ENCODE peak calls at places on chromosomes 11 and 22, in eight cellular contexts. C is activated CD4-positive, alpha-beta T cell treated with anti-CD3 and anti-CD28 coated beads, Interleukin-2, amount 50 U/mL, for 4 hours; F is Daoy; J is prostate gland; A is EL; R is RWPE1; M is SHP77; H is body of pancreas. N is an unnamed sample.

GRCh38 chr11:31236052-31236652 is 133.4 kb downstream of the DCDC1 start:
- DNase-seq in C (no peak), F (no peak), J (no peak), A (peak), R (peak), M (no peak), H (no peak), N (no peak)

GRCh38 chr11:60935676-60936442 is 11.6 kb downstream of the TMEM132A start:
- DNase-seq in C (no peak), F (no peak), J (no peak), A (no peak), R (no peak), M (no peak), H (no peak), N (no peak)

GRCh38 chr11:61195710-61196109 is 7.6 kb upstream of the PGA3 start:
- DNase-seq in C (no peak), F (no peak), J (no peak), A (no peak), R (no peak), M (no peak), H (no peak), N (no peak)

GRCh38 chr11:12245549-12245986 is 131.8 kb upstream of the PARVA start:
- DNase-seq in C (no peak), F (no peak), J (no peak), A (no peak), R (no peak), M (no peak), H (peak), N (no peak)

GRCh38 chr11:20162824-20163777 is 2.8 kb upstream of the DBX1 start:
- DNase-seq in C (no peak), F (peak), J (no peak), A (peak), R (no peak), M (no peak), H (no peak), N (no peak)

GRCh38 chr11:92628401-92629292 is 340.8 kb upstream of the MTNR1B start:
- DNase-seq in C (no peak), F (peak), J (no peak), A (peak), R (no peak), M (no peak), H (no peak), N (no peak)

GRCh38 chr22:28909375-28909774 is 26.0 kb downstream of the ZNRF3 start:
- DNase-seq in C (peak), F (no peak), J (no peak), A (no peak), R (no peak), M (no peak), H (no peak), N (no peak)

GRCh38 chr11:17543041-17543440 is 1.2 kb downstream of the USH1C start:
- DNase-seq in C (no peak), F (no peak), J (no peak), A (no peak), R (no peak), M (no peak), H (no peak), N (no peak)

GRCh38 chr11:76939219-76939631 is 78.5 kb downstream of the ACER3 start:
- DNase-seq in C (no peak), F (no peak), J (no peak), A (no peak), R (no peak), M (no peak), H (no peak), N (no peak)

GRCh38 chr22:47176573-47177333 is 414.3 kb downstream of the TBC1D22A start:
- DNase-seq in C (no peak), F (no peak), J (no peak), A (no peak), R (no peak), M (no peak), H (peak), N (no peak)

GRCh38 chr11:44315947-44316387 is 6.0 kb upstream of the ALX4 start:
- DNase-seq in C (no peak), F (peak), J (no peak), A (peak), R (no peak), M (no peak), H (no peak), N (no peak)

GRCh38 chr22:44926124-44926475 is 83.7 kb downstream of the PHF21B start:
- DNase-seq in C (no peak), F (no peak), J (no peak), A (no peak), R (no peak), M (no peak), H (no peak), N (no peak)

GRCh38 chr11:69010964-69011623 is 2.0 kb downstream of the MRGPRF start:
- DNase-seq in C (no peak), F (peak), J (peak), A (peak), R (peak), M (no peak), H (peak), N (no peak)

GRCh38 chr11:96156379-96156722 is 186.6 kb downstream of the MAML2 start:
- DNase-seq in C (no peak), F (no peak), J (no peak), A (no peak), R (no peak), M (no peak), H (no peak), N (no peak)

GRCh38 chr22:24968066-24968561 is 15.6 kb downstream of the KIAA1671 start:
- DNase-seq in C (no peak), F (peak), J (peak), A (peak), R (peak), M (no peak), H (peak), N (no peak)

GRCh38 chr11:67024410-67024809 is 1.5 kb downstream of the SYT12 start:
- DNase-seq in C (peak), F (peak), J (no peak), A (no peak), R (no peak), M (no peak), H (no peak), N (no peak)

N was measured in AG04449.